ENCODE peak calls at places on chromosomes 16 and 17, in eight cellular contexts. B, M, O, L, G, Z, D and I are unnamed samples.

GRCh38 chr17:48579738-48580543 is 1.8 kb upstream of the HOXB4 start:
- DNase-seq in B (no peak), M (no peak), O (no peak), L (no peak), G (no peak), Z (no peak), D (no peak), I (no peak)

GRCh38 chr17:46045639-46046038 is 46.6 kb downstream of the STH start:
- DNase-seq in B (no peak), M (no peak), O (no peak), L (no peak), G (no peak), Z (peak), D (no peak), I (no peak)

GRCh38 chr16:88936913-88937666 is 39.9 kb downstream of the CBFA2T3 start:
- DNase-seq in B (no peak), M (no peak), O (no peak), L (no peak), G (no peak), Z (no peak), D (no peak), I (no peak)

GRCh38 chr16:14181371-14182050 is 110.4 kb downstream of the MRTFB start:
- DNase-seq in B (no peak), M (no peak), O (no peak), L (peak), G (no peak), Z (peak), D (peak), I (peak)

GRCh38 chr17:7438050-7438614 is 1.2 kb upstream of the FGF11 start:
- DNase-seq in B (no peak), M (no peak), O (peak), L (no peak), G (peak), Z (peak), D (peak), I (no peak)

GRCh38 chr17:82332669-82333278 is 792 bp downstream of the SECTM1 start:
- DNase-seq in B (no peak), M (peak), O (peak), L (peak), G (peak), Z (peak), D (no peak), I (no peak)

GRCh38 chr16:12321363-12321762 is 344.8 kb downstream of the SNX29 start:
- DNase-seq in B (no peak), M (no peak), O (no peak), L (no peak), G (no peak), Z (no peak), D (no peak), I (no peak)

GRCh38 chr16:54526916-54527315 is 240.3 kb upstream of the IRX3 start:
- DNase-seq in B (no peak), M (no peak), O (no peak), L (no peak), G (no peak), Z (no peak), D (no peak), I (no peak)

GRCh38 chr16:56657555-56658430 is at the start of gene MT1F:
- DNase-seq in B (peak), M (peak), O (peak), L (peak), G (peak), Z (peak), D (peak), I (no peak)

GRCh38 chr17:41331606-41332005 is 16.1 kb upstream of the KRTAP17-1 start:
- DNase-seq in B (no peak), M (no peak), O (no peak), L (no peak), G (no peak), Z (no peak), D (no peak), I (no peak)

GRCh38 chr17:40915721-40916256 is 21.7 kb downstream of the KRT23 start:
- DNase-seq in B (no peak), M (no peak), O (no peak), L (no peak), G (no peak), Z (no peak), D (no peak), I (peak)

GRCh38 chr16:50635505-50636392 is 45.4 kb downstream of the SNX20 start:
- DNase-seq in B (no peak), M (no peak), O (no peak), L (no peak), G (no peak), Z (no peak), D (peak), I (no peak)

GRCh38 chr16:66085651-66086050 is 280.8 kb upstream of the CDH5 start:
- DNase-seq in B (no peak), M (no peak), O (no peak), L (no peak), G (no peak), Z (no peak), D (no peak), I (no peak)

GRCh38 chr16:7400117-7400890 is 67.7 kb downstream of the RBFOX1 start:
- DNase-seq in B (no peak), M (no peak), O (no peak), L (no peak), G (no peak), Z (no peak), D (no peak), I (no peak)

GRCh38 chr17:42518046-42518754 is 17.8 kb upstream of the NAGLU start:
- DNase-seq in B (peak), M (peak), O (peak), L (peak), G (peak), Z (peak), D (peak), I (peak)

DNA sequence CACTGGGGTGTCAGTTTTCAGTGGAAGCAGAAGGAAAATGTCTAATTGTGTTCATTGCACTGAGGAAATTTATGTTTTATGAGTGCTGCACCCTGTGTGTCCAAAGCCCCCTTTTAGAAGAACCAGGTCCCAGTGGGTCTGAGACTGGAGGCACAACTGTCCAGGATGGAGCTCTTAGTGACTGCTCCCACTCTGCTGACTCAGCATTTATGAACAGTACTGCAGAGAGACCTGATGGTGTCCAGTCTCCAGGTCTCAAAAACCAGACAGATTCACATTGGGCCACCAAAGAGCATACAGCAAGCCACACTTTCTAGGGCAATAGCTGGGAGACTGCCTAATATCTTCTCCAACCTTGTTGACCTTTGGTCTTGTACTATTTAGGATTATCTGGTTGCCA is 321.9 kb downstream of the CBLN1 start:
- DNase-seq in B (no peak), M (no peak), O (no peak), L (no peak), G (no peak), Z (no peak), D (no peak), I (no peak)
- TF ChIP-seq CTCF in B (no peak), M (no peak), O (no peak), L (no peak), G (no peak), Z (no peak), D (no peak), I (no peak)

GRCh38 chr16:1677339-1677738 is 740 bp upstream of the JPT2 start:
- DNase-seq in B (no peak), M (no peak), O (no peak), L (no peak), G (no peak), Z (no peak), D (no peak), I (no peak)
- H3K4me3 ChIP-seq in B (no peak), M (no peak), O (peak), L (peak), G (peak), Z (peak), D (no peak), I (no peak)

GRCh38 chr16:68083239-68083781 is 1.9 kb upstream of the NFATC3 start:
- DNase-seq in B (no peak), M (no peak), O (no peak), L (no peak), G (no peak), Z (no peak), D (no peak), I (no peak)

GRCh38 chr16:68085259-68086071 is at the start of gene NFATC3:
- DNase-seq in B (peak), M (no peak), O (peak), L (peak), G (peak), Z (peak), D (peak), I (peak)

GRCh38 chr16:68086336-68086821 is 1.2 kb downstream of the NFATC3 start:
- DNase-seq in B (no peak), M (no peak), O (no peak), L (peak), G (no peak), Z (peak), D (no peak), I (no peak)

GRCh38 chr16:68083861-68084503 is 1.2 kb upstream of the NFATC3 start:
- DNase-seq in B (peak), M (no peak), O (no peak), L (no peak), G (no peak), Z (peak), D (peak), I (no peak)

DNA sequence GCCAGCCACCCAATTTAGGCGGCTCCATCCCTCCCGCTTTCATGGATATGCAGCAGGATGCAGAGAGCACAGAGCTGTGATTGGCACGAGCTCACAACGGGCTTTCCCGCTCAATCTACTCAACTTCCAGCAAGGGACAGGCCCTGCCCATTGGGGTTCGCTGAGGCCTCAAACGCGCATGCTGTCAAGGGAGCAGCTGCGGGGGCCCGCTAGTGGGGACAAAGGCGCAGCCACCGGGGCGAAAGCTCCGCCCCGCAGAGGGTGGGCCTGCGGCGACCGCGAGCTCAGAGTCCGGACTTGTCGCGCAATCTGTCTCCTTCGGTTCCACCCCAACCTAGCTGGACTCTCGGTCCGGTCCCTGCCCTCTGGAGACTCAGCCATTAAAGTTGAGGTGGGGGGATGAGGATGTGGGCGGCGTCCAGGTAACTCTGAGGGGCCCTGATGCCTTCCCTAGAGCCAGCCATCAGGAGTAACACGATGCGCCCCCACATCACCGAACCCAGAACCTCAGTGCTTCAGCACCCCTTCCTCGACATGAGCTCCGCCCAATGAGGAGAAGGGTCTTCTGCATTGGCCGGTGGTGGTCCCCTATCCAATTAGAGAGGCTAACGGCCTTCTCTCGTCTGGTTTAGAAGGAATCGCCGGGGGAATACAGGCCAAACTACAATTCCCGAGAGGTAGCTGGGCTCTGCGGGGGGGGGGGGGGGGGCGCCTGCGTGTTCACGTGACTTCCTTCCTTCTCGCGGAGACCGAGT is 489 bp upstream of the NFATC3 start:
- DNase-seq in B (peak), M (no peak), O (peak), L (peak), G (no peak), Z (peak), D (peak), I (no peak)
- TF ChIP-seq CTCF in B (no peak), M (no peak), O (peak), L (no peak), G (no peak), Z (no peak), D (no peak), I (no peak)

GRCh38 chr16:70157477-70158260 is 15.9 kb upstream of the CLEC18C start:
- DNase-seq in B (no peak), M (no peak), O (no peak), L (no peak), G (no peak), Z (no peak), D (no peak), I (no peak)
- H3K4me3 ChIP-seq in B (no peak), M (no peak), O (no peak), L (no peak), G (no peak), Z (no peak), D (no peak), I (no peak)

GRCh38 chr16:78227855-78228254 is 128.4 kb downstream of the WWOX start:
- DNase-seq in B (no peak), M (no peak), O (no peak), L (no peak), G (no peak), Z (no peak), D (no peak), I (no peak)
- TF ChIP-seq CTCF in B (no peak), M (no peak), O (peak), L (no peak), G (peak), Z (no peak), D (no peak), I (no peak)

GRCh38 chr17:71176928-71177443 is 943.8 kb upstream of the SOX9 start:
- DNase-seq in B (no peak), M (no peak), O (no peak), L (no peak), G (no peak), Z (no peak), D (no peak), I (no peak)
- H3K4me3 ChIP-seq in B (no peak), M (no peak), O (no peak), L (no peak), G (no peak), Z (no peak), D (no peak), I (no peak)

DNA sequence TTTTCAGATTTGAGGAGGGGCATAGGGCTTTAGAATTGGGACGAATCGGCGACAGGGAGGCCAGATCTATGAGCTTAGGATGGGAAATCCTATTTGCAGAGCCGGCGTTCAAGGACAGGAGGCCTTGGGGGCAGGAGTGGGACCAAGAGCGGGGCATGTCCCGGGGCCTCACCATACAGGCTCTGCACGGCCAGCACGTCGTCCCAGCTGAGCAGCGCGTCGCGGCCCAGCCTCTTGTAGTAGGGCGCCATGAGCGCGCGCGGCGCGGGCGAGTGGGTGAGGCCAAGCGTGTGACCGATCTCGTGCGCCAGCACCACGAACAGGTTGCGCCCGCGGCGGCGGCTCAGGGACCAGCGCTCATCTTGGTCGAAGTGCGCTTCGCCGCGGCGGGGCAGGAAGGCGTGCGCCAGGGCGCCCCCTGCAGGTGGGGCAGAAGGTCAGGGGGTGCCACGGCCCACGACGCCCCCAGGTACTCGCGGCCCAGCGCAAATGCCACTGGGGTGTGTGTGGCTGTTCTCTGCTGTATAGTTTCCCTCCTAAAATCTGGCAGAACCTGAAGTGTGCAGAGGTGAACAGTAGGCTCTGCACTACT is 9.3 kb downstream of the C17orf50 start:
- DNase-seq in B (no peak), M (no peak), O (no peak), L (no peak), G (no peak), Z (no peak), D (no peak), I (no peak)
- TF ChIP-seq CTCF in B (no peak), M (peak), O (no peak), L (peak), G (peak), Z (peak), D (no peak), I (peak)

GRCh38 chr17:4364622-4365041 is 1.8 kb downstream of the UBE2G1 start:
- DNase-seq in B (no peak), M (no peak), O (no peak), L (no peak), G (no peak), Z (no peak), D (no peak), I (no peak)
- H3K4me3 ChIP-seq in B (peak), M (peak), O (peak), L (peak), G (peak), Z (peak), D (peak), I (peak)

GRCh38 chr17:75590314-75590761 is 2.7 kb downstream of the MYO15B start:
- DNase-seq in B (no peak), M (no peak), O (no peak), L (no peak), G (no peak), Z (no peak), D (no peak), I (no peak)

GRCh38 chr17:75588546-75589016 is 981 bp downstream of the MYO15B start:
- DNase-seq in B (no peak), M (no peak), O (peak), L (no peak), G (no peak), Z (no peak), D (no peak), I (no peak)

GRCh38 chr17:75589919-75590303 is 2.3 kb downstream of the MYO15B start:
- DNase-seq in B (no peak), M (no peak), O (no peak), L (no peak), G (no peak), Z (no peak), D (no peak), I (no peak)

GRCh38 chr17:75587718-75588545 is at the start of gene MYO15B:
- DNase-seq in B (no peak), M (no peak), O (peak), L (no peak), G (no peak), Z (peak), D (no peak), I (no peak)

GRCh38 chr17:75589017-75589918 is 1.7 kb downstream of the MYO15B start:
- DNase-seq in B (peak), M (no peak), O (peak), L (peak), G (peak), Z (peak), D (peak), I (no peak)
- TF ChIP-seq CTCF in B (peak), M (no peak), O (peak), L (peak), G (peak), Z (peak), D (no peak), I (peak)